ENCODE peak calls at places on chromosomes 12 and 14, in four cellular contexts. Y is CD4-positive, CD25-positive, alpha-beta regulatory T cell; B is AG10803; D is hippocampal formation. E is an unnamed sample.

GRCh38 chr14:96626121-96626768 is 124.1 kb downstream of the PAPOLA start:
- DNase-seq in B (no peak), Y (no peak), D (no peak), E (no peak)

GRCh38 chr14:68961781-68962584 is 17.1 kb downstream of the ACTN1 start:
- DNase-seq in D (no peak), B (no peak), Y (no peak), E (no peak)

GRCh38 chr14:22871962-22872832 is 657 bp downstream of the LRP10 start:
- DNase-seq in Y (peak), D (peak), B (peak), E (peak)

GRCh38 chr14:67420102-67420739 is 8.3 kb upstream of the PLEK2 start:
- DNase-seq in D (no peak), B (no peak), Y (peak), E (no peak)

GRCh38 chr12:11825278-11825677 is 175.8 kb downstream of the ETV6 start:
- DNase-seq in B (no peak), Y (no peak), D (no peak), E (no peak)

GRCh38 chr12:108615918-108616317 is 17.8 kb downstream of the SELPLG start:
- DNase-seq in B (no peak), D (no peak), Y (no peak), E (no peak)

GRCh38 chr12:28961948-28962384 is 187.1 kb upstream of the FAR2 start:
- DNase-seq in D (no peak), Y (no peak), B (no peak), E (no peak)

GRCh38 chr12:52358575-52359350 is 8.5 kb downstream of the KRT85 start:
- DNase-seq in D (no peak), Y (peak), B (no peak), E (no peak)

GRCh38 chr12:22321018-22321605 is 13.4 kb downstream of the ST8SIA1 start:
- DNase-seq in D (no peak), B (no peak), Y (no peak), E (no peak)